ENCODE peak calls at places on chromosomes 6 and 20, in eight cellular contexts. O, Z, W, K, B, D, Q and T are unnamed samples.

GRCh38 chr6:40999498-41000070 is 39.4 kb downstream of the UNC5CL start:
- DNase-seq in W (peak; percentile 86), Z (peak; percentile 58), D (no peak), Q (no peak), B (peak; percentile 53), O (peak; percentile 70), K (peak; percentile 56), T (peak; percentile 62)

GRCh38 chr6:133236898-133237297 is 4.3 kb upstream of the EYA4 start:
- DNase-seq in Z (no peak), O (no peak), K (peak; percentile 9), Q (no peak), W (no peak), D (no peak), B (no peak), T (no peak)

GRCh38 chr6:93562566-93562965 is 143.2 kb upstream of the EPHA7 start:
- DNase-seq in K (no peak), Z (no peak), O (no peak), Q (no peak), W (no peak), B (no peak), D (no peak), T (no peak)

GRCh38 chr20:20624914-20625313 is 87.5 kb downstream of the RALGAPA2 start:
- DNase-seq in Z (no peak), W (no peak), K (no peak), Q (no peak), D (no peak), B (no peak), O (no peak), T (no peak)

GRCh38 chr6:130958468-130958867 is 104.6 kb downstream of the EPB41L2 start:
- DNase-seq in D (no peak), Q (no peak), O (no peak), Z (no peak), K (no peak), W (no peak), B (no peak), T (no peak)

GRCh38 chr20:1827974-1828785 is 67.0 kb upstream of the SIRPA start:
- DNase-seq in D (no peak), Q (peak; percentile 88), K (no peak), O (peak; percentile 69), Z (peak; percentile 74), W (no peak), B (peak; percentile 57), T (peak; percentile 80)

GRCh38 chr20:17666491-17666890 is 15.6 kb downstream of the RRBP1 start:
- DNase-seq in Q (no peak), O (no peak), Z (no peak), K (peak; percentile 58), B (no peak), D (no peak), W (no peak), T (no peak)

GRCh38 chr6:100381111-100381510 is 83.6 kb downstream of the SIM1 start:
- DNase-seq in D (no peak), Q (no peak), B (no peak), K (peak; percentile 75), Z (no peak), O (no peak), W (no peak), T (no peak)

GRCh38 chr20:43870484-43870883 is 44.2 kb upstream of the TOX2 start:
- DNase-seq in O (no peak), B (no peak), K (no peak), Z (no peak), Q (no peak), D (no peak), W (no peak), T (no peak)

GRCh38 chr6:14791525-14791924 is 454.3 kb upstream of the JARID2 start:
- DNase-seq in Z (no peak), K (peak; percentile 68), Q (peak; percentile 28), W (no peak), O (no peak), B (no peak), D (no peak), T (no peak)

GRCh38 chr6:26537846-26538571 is at the start of gene HMGN4:
- DNase-seq in K (peak; percentile 90), D (peak; percentile 73), Q (peak; percentile 80), B (peak; percentile 93), O (peak; percentile 82), W (peak; percentile 88), Z (peak; percentile 88), T (peak; percentile 85)

GRCh38 chr6:164078551-164079274 is 664.2 kb downstream of the QKI start:
- DNase-seq in Z (no peak), W (no peak), B (no peak), D (no peak), Q (no peak), K (no peak), O (no peak), T (no peak)

GRCh38 chr20:53899351-53900167 is 170.8 kb downstream of the BCAS1 start:
- DNase-seq in Q (peak; percentile 97), O (no peak), W (no peak), B (peak; percentile 62), K (peak; percentile 85), Z (peak; percentile 59), D (no peak), T (peak; percentile 50)

GRCh38 chr6:79413562-79414002 is 123.6 kb downstream of the LCA5 start:
- DNase-seq in O (no peak), W (no peak), B (no peak), Q (peak; percentile 54), D (no peak), K (peak; percentile 48), Z (no peak), T (no peak)

GRCh38 chr6:79410806-79411205 is 126.4 kb downstream of the LCA5 start:
- DNase-seq in Z (no peak), O (no peak), B (peak; percentile 61), W (no peak), Q (no peak), D (no peak), K (no peak), T (no peak)

GRCh38 chr6:79404677-79405076 is 132.6 kb downstream of the LCA5 start:
- DNase-seq in D (no peak), Q (no peak), Z (peak; percentile 75), W (peak; percentile 53), O (no peak), B (peak; percentile 57), K (no peak), T (no peak)

GRCh38 chr6:79404261-79404660 is 133.0 kb downstream of the LCA5 start:
- DNase-seq in D (no peak), Q (no peak), O (no peak), W (peak; percentile 63), K (no peak), Z (no peak), B (no peak), T (no peak)

GRCh38 chr6:79408598-79408997 is 128.6 kb downstream of the LCA5 start:
- DNase-seq in W (no peak), B (no peak), O (no peak), D (no peak), Z (no peak), K (no peak), Q (no peak), T (no peak)
- TF ChIP-seq CTCF in W (no peak), B (no peak), O (no peak), D (no peak), Z (no peak), K (no peak), Q (no peak), T (no peak)

GRCh38 chr20:58702161-58702510 is 9.5 kb downstream of the NPEPL1 start:
- DNase-seq in B (no peak), K (no peak), W (peak; percentile 18), Q (no peak), Z (no peak), O (no peak), D (peak; percentile 8), T (no peak)
- TF ChIP-seq CTCF in B (no peak), K (no peak), W (no peak), Q (no peak), Z (no peak), O (no peak), D (no peak), T (no peak)

GRCh38 chr6:27617700-27618689 is 145.1 kb upstream of the ZNF184 start:
- DNase-seq in D (no peak), K (peak; percentile 24), O (no peak), Q (no peak), W (peak; percentile 61), B (peak; percentile 60), Z (no peak), T (peak; percentile 43)
- TF ChIP-seq CTCF in D (no peak), K (no peak), O (no peak), Q (peak; percentile 39), W (no peak), B (peak; percentile 19), Z (no peak), T (no peak)

DNA sequence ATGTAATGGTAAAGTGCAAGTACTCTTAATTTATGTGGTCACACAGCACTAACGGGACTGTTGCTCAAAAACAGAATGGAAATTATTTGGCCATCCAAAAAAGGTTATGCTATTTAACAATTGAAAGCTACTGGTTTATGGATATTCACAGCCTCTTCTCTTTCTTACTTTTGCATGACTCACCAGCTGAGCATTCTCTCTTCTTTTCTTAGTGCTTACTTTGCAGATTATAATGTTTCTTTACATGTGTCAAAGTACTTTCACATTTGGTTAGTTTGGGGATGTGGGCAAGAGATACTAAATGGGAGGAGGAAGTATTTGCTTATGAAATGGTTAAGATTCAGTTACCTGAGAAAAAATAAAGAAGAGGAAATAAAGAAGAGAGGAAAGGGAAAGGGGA is 610.5 kb downstream of the HTR1B start:
- DNase-seq in K (peak; percentile 21), B (no peak), W (no peak), D (no peak), O (no peak), Z (no peak), Q (no peak), T (no peak)
- TF ChIP-seq CTCF in K (no peak), B (no peak), W (no peak), D (no peak), O (no peak), Z (no peak), Q (no peak), T (no peak)

DNA sequence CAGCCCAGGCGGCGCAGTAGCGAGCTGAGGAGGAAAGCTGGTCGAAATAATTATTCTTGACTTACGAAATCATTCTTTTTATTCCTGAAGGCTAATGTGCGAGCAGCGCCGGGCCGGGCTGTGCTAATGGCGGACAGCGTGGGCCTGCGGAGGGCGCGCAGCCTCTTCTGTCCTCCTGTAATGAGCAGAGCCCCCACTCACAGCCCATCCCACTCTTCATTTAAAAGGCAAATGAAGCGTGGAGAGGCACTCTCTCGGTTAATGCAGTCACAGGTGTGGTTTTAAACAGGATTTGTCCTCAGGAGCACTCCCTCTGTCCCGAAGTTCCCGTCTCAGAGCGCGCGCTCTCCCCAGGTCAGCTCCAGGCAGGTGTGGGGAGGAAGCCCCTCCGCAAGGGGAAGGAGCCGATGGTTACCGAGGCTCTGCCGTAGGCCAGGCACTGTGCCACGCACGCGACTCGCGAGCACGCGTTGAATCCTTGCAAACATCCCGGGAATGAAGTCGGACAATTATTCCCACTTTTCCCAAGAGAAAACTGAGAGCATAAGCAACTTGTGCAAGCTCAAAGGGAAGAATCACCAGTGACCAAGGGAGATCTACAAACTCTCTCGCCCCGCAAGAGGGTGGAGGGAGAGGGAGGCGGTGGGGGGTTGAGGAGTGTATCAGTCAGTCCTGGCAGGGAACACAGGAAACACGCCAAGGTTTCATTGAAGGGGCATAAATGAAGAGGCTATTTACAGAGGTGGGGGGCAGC is 35.5 kb upstream of the ZFAND3 start:
- DNase-seq in K (peak; percentile 50), Z (no peak), O (no peak), W (no peak), B (peak; percentile 48), D (peak; percentile 19), Q (no peak), T (no peak)
- TF ChIP-seq CTCF in K (peak; percentile 15), Z (no peak), O (no peak), W (no peak), B (no peak), D (no peak), Q (peak; percentile 20), T (no peak)